ENCODE peak calls at places on chromosome 17, in six cellular contexts. S is mesenchymal stem cell, Q is trophoblast cell, H is neuronal stem cell, M is IMR-90, K is H1. O is an unnamed sample.

GRCh38 chr17:60941028-60941427 is 263.4 kb downstream of the BCAS3 start:
- DNase-seq in M (peak; percentile 98), H (no peak), Q (no peak), K (no peak), S (peak; percentile 99), O (no peak)

GRCh38 chr17:8079291-8080207 is 8.0 kb downstream of the ALOX12B start:
- DNase-seq in M (peak; percentile 33), K (peak; percentile 74), H (peak; percentile 80), S (peak; percentile 63), Q (peak; percentile 36), O (peak; percentile 95)

GRCh38 chr17:11144358-11145233 is 96.4 kb upstream of the SHISA6 start:
- DNase-seq in Q (peak; percentile 15), K (peak; percentile 33), H (peak; percentile 39), S (no peak), M (no peak), O (peak; percentile 65)

GRCh38 chr17:64309021-64309420 is 46.0 kb upstream of the TEX2 start:
- DNase-seq in Q (no peak), S (no peak), M (no peak), H (no peak), K (no peak), O (no peak)

GRCh38 chr17:39084558-39084957 is 66.9 kb downstream of the PLXDC1 start:
- DNase-seq in M (no peak), K (no peak), H (no peak), Q (no peak), S (no peak), O (no peak)

GRCh38 chr17:1518410-1518809 is 2.0 kb upstream of the INPP5K start:
- DNase-seq in H (no peak), M (no peak), S (no peak), Q (no peak), K (no peak), O (no peak)

GRCh38 chr17:81230043-81230820 is 7.5 kb upstream of the CEP131 start:
- DNase-seq in M (no peak), Q (no peak), K (no peak), S (no peak), H (no peak), O (no peak)

GRCh38 chr17:81044764-81045589 is 10.0 kb downstream of the BAIAP2 start:
- DNase-seq in Q (peak; percentile 92), M (peak; percentile 79), S (peak; percentile 82), K (no peak), H (no peak), O (no peak)

GRCh38 chr17:57084802-57085447 is at the start of gene AKAP1:
- DNase-seq in Q (peak; percentile 95), K (peak; percentile 80), M (peak; percentile 90), H (peak; percentile 91), S (peak; percentile 93), O (peak; percentile 99)

GRCh38 chr17:17497065-17497844 is 1.1 kb upstream of the RASD1 start:
- DNase-seq in S (no peak), K (no peak), Q (no peak), H (no peak), M (no peak), O (peak; percentile 29)

DNA sequence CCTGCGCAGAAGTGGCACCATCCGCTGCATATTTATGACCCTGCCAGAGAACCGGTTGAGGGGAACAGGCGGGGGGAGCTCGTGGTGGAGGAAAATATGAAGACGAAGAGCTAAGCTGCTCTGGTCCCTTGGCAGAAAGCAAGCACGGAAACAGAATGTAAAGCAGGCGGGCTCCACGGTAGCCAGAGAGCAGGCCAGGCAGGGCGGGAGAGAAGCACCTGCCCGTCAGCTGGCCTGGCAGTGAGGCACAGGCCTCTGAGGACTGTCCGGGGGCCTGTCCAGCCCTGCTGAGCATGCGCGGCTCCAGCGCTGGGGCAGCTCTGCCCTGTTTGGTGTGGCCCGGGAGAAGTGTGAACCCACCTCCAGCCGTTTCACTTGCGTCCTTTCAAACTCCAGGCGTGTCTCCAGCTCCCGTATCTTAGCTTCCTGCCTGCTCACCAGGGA is 46.7 kb downstream of the PIPOX start:
- DNase-seq in K (no peak), M (no peak), Q (no peak), H (no peak), S (no peak), O (no peak)
- H3K14ac ChIP-seq in K (no peak overlapping the region), M (no peak overlapping the region), Q (no peak overlapping the region), H (no peak overlapping the region), S (no peak overlapping the region), O (no peak overlapping the region)

DNA sequence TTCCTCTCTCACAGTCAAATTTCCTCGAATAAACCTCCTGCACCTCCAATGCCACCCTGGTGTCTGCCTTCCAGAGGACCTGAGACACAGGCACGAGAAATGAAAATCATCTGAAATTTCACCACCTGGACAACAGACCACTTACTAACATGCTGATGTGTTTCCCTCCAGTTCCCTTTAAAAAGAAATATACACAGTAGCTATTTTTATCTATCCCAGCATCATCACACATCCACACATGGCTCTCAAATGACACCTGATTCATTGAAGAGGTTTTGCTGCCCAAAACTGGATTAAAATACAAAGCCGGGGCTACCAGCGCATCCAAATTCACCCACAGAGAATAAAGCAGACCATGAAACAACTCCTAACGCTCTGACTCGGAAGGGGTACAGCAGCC is 13.9 kb downstream of the ELAC2 start:
- DNase-seq in M (no peak), Q (no peak), K (no peak), S (no peak), H (no peak), O (no peak)
- H3K14ac ChIP-seq in M (no peak overlapping the region), Q (no peak overlapping the region), K (no peak overlapping the region), S (no peak overlapping the region), H (no peak overlapping the region), O (no peak overlapping the region)

GRCh38 chr17:7025240-7025639 is 2.4 kb downstream of the BCL6B start:
- DNase-seq in H (no peak), K (no peak), M (no peak), Q (no peak), S (no peak), O (no peak)
- H3K14ac ChIP-seq in H (no peak overlapping the region), K (no peak overlapping the region), M (no peak overlapping the region), Q (no peak overlapping the region), S (no peak overlapping the region), O (no peak overlapping the region)

GRCh38 chr17:30084773-30085172 is 31.8 kb upstream of the NSRP1 start:
- DNase-seq in S (no peak), M (no peak), H (no peak), K (no peak), Q (no peak), O (no peak)
- H3K14ac ChIP-seq in S (no peak overlapping the region), M (no peak overlapping the region), H (no peak overlapping the region), K (no peak overlapping the region), Q (no peak overlapping the region), O (no peak overlapping the region)

GRCh38 chr17:30599424-30600061 is 122.3 kb downstream of the GOSR1 start:
- DNase-seq in H (no peak), Q (no peak), K (no peak), S (no peak), M (no peak), O (no peak)

GRCh38 chr17:30600830-30601494 is 123.8 kb downstream of the GOSR1 start:
- DNase-seq in S (peak; percentile 42), H (peak; percentile 36), M (peak; percentile 11), Q (no peak), K (no peak), O (no peak)

GRCh38 chr17:30605027-30605426 is 127.8 kb downstream of the GOSR1 start:
- DNase-seq in M (no peak), Q (no peak), K (no peak), H (no peak), S (no peak), O (no peak)

GRCh38 chr17:30600062-30600829 is 123.0 kb downstream of the GOSR1 start:
- DNase-seq in S (peak; percentile 89), H (peak; percentile 82), K (peak; percentile 41), Q (peak; percentile 78), M (peak; percentile 70), O (peak; percentile 93)

DNA sequence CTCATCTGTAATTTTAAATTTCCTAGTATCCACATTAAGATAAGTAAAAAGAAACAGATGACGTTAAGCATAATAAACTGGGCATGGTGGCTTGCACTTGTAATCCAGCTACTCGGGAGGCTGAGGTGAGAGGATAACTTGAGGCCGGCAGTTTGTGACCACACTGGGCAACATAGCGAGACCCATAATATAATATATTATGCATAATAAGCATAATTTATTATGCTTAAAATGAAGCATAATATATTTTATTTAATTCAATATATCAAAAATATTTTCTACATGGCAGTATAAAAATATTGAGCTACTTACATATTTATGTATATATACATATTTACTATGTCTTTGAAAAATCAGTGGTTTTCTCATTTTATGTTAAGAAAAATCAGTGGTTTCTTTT is 128.3 kb downstream of the GOSR1 start:
- DNase-seq in K (no peak), M (no peak), S (no peak), Q (no peak), H (no peak), O (no peak)
- H3K14ac ChIP-seq in K (no peak overlapping the region), M (no peak overlapping the region), S (no peak overlapping the region), Q (no peak overlapping the region), H (no peak overlapping the region), O (no peak overlapping the region)

GRCh38 chr17:75722076-75722475 is 817 bp downstream of the ITGB4 start:
- DNase-seq in S (no peak), K (no peak), H (no peak), Q (no peak), M (no peak), O (no peak)

GRCh38 chr17:75722542-75723095 is 1.4 kb downstream of the ITGB4 start:
- DNase-seq in H (no peak), S (no peak), M (no peak), Q (no peak), K (no peak), O (no peak)

GRCh38 chr17:75719732-75720131 is 1.5 kb upstream of the ITGB4 start:
- DNase-seq in M (no peak), K (no peak), S (no peak), Q (no peak), H (no peak), O (no peak)

GRCh38 chr17:75721463-75722011 is 278 bp downstream of the ITGB4 start:
- DNase-seq in H (no peak), S (no peak), K (no peak), M (no peak), Q (no peak), O (no peak)

GRCh38 chr17:75720656-75721462 is at the start of gene ITGB4:
- DNase-seq in Q (peak; percentile 64), K (peak; percentile 50), H (peak; percentile 21), S (no peak), M (no peak), O (peak; percentile 95)
- H3K14ac ChIP-seq in Q (peak within 1 kb of the TSS; percentile 81), K (no peak within 1 kb of the TSS), H (peak within 1 kb of the TSS; percentile 89), S (no peak within 1 kb of the TSS), M (no peak within 1 kb of the TSS), O (peak within 1 kb of the TSS; percentile 79)

DNA sequence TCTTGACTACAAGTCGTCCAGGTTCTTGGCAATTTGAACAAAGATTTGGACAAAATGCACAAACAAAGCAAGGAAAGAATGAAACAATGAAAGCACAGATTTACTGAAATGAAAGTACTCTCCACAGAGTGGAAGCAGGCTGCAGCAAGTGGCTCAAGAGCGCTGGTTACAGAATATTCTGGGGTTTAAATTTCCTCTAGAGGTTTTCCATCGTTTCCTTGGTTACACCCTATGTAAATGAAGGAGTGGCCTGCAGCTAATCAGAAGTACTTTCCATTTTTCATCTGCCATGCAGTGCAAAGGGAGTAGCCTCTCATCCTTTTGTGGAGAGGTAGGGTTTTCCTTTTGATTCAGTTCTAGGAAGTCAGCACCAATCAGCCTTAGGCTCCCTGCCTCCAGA is 11.8 kb downstream of the STXBP4 start:
- DNase-seq in M (no peak), K (no peak), S (no peak), Q (no peak), H (no peak), O (no peak)
- H3K14ac ChIP-seq in M (no peak overlapping the region), K (no peak overlapping the region), S (no peak overlapping the region), Q (no peak overlapping the region), H (no peak overlapping the region), O (no peak overlapping the region)